ENCODE peak calls at places on chromosomes 11 and 22, in six cellular contexts. One of them, this sample, is unnamed.
A peak's percentile ranks its signal among the peaks of the same experiment; 100 is the strongest.

GRCh38 chr11:69444381-69445130 is 36.9 kb upstream of the LINC01488 start:
- DNase-seq in endothelial cell: peak; percentile 30
- DNase-seq in activated CD8-positive, alpha-beta memory T cell treated with anti-CD3 and anti-CD28 coated beads, Interleukin-2, amount 50 U/mL, for 48 hours: no peak
- DNase-seq in stimulated activated CD8-positive, alpha-beta memory T cell treated with anti-CD3 and anti-CD28 coated beads, Interleukin-15, amount 100 ng/mL, for 24 hours: no peak
- DNase-seq in endodermal cell: peak; percentile 91
- DNase-seq in activated T-cell treated with anti-CD3 and anti-CD28 coated beads for 24 hours: no peak
- DNase-seq in this sample: no peak

GRCh38 chr11:15278129-15278528 is 163.4 kb downstream of the INSC start:
- DNase-seq in endothelial cell: no peak
- DNase-seq in activated CD8-positive, alpha-beta memory T cell treated with anti-CD3 and anti-CD28 coated beads, Interleukin-2, amount 50 U/mL, for 48 hours: no peak
- DNase-seq in activated T-cell treated with anti-CD3 and anti-CD28 coated beads for 24 hours: no peak
- DNase-seq in stimulated activated CD8-positive, alpha-beta memory T cell treated with anti-CD3 and anti-CD28 coated beads, Interleukin-15, amount 100 ng/mL, for 24 hours: no peak
- DNase-seq in endodermal cell: no peak
- DNase-seq in this sample: no peak

GRCh38 chr11:27611946-27612455 is 88.3 kb downstream of the BDNF start:
- DNase-seq in stimulated activated CD8-positive, alpha-beta memory T cell treated with anti-CD3 and anti-CD28 coated beads, Interleukin-15, amount 100 ng/mL, for 24 hours: no peak
- DNase-seq in activated CD8-positive, alpha-beta memory T cell treated with anti-CD3 and anti-CD28 coated beads, Interleukin-2, amount 50 U/mL, for 48 hours: no peak
- DNase-seq in endodermal cell: no peak
- DNase-seq in endothelial cell: no peak
- DNase-seq in activated T-cell treated with anti-CD3 and anti-CD28 coated beads for 24 hours: no peak
- DNase-seq in this sample: no peak

GRCh38 chr11:26862801-26863200 is 131.1 kb upstream of the FIBIN start:
- DNase-seq in stimulated activated CD8-positive, alpha-beta memory T cell treated with anti-CD3 and anti-CD28 coated beads, Interleukin-15, amount 100 ng/mL, for 24 hours: no peak
- DNase-seq in endothelial cell: no peak
- DNase-seq in activated CD8-positive, alpha-beta memory T cell treated with anti-CD3 and anti-CD28 coated beads, Interleukin-2, amount 50 U/mL, for 48 hours: no peak
- DNase-seq in activated T-cell treated with anti-CD3 and anti-CD28 coated beads for 24 hours: no peak
- DNase-seq in endodermal cell: no peak
- DNase-seq in this sample: no peak

GRCh38 chr11:126343051-126343450 is 12.4 kb upstream of the ST3GAL4 start:
- DNase-seq in endodermal cell: no peak
- DNase-seq in activated T-cell treated with anti-CD3 and anti-CD28 coated beads for 24 hours: no peak
- DNase-seq in stimulated activated CD8-positive, alpha-beta memory T cell treated with anti-CD3 and anti-CD28 coated beads, Interleukin-15, amount 100 ng/mL, for 24 hours: no peak
- DNase-seq in activated CD8-positive, alpha-beta memory T cell treated with anti-CD3 and anti-CD28 coated beads, Interleukin-2, amount 50 U/mL, for 48 hours: no peak
- DNase-seq in endothelial cell: no peak
- DNase-seq in this sample: no peak

GRCh38 chr22:36220457-36220921 is 18.8 kb downstream of the APOL2 start:
- DNase-seq in endothelial cell: no peak
- DNase-seq in stimulated activated CD8-positive, alpha-beta memory T cell treated with anti-CD3 and anti-CD28 coated beads, Interleukin-15, amount 100 ng/mL, for 24 hours: no peak
- DNase-seq in activated CD8-positive, alpha-beta memory T cell treated with anti-CD3 and anti-CD28 coated beads, Interleukin-2, amount 50 U/mL, for 48 hours: no peak
- DNase-seq in endodermal cell: peak; percentile 65
- DNase-seq in activated T-cell treated with anti-CD3 and anti-CD28 coated beads for 24 hours: no peak
- DNase-seq in this sample: no peak

GRCh38 chr11:102448869-102449224 is 3.7 kb downstream of the TMEM123 start:
- DNase-seq in endothelial cell: no peak
- DNase-seq in activated CD8-positive, alpha-beta memory T cell treated with anti-CD3 and anti-CD28 coated beads, Interleukin-2, amount 50 U/mL, for 48 hours: no peak
- DNase-seq in endodermal cell: no peak
- DNase-seq in activated T-cell treated with anti-CD3 and anti-CD28 coated beads for 24 hours: no peak
- DNase-seq in stimulated activated CD8-positive, alpha-beta memory T cell treated with anti-CD3 and anti-CD28 coated beads, Interleukin-15, amount 100 ng/mL, for 24 hours: no peak
- DNase-seq in this sample: no peak

GRCh38 chr22:44413211-44413610 is 84.8 kb downstream of the RTL6 start:
- DNase-seq in endothelial cell: no peak
- DNase-seq in endodermal cell: peak; percentile 11
- DNase-seq in stimulated activated CD8-positive, alpha-beta memory T cell treated with anti-CD3 and anti-CD28 coated beads, Interleukin-15, amount 100 ng/mL, for 24 hours: no peak
- DNase-seq in activated T-cell treated with anti-CD3 and anti-CD28 coated beads for 24 hours: no peak
- DNase-seq in activated CD8-positive, alpha-beta memory T cell treated with anti-CD3 and anti-CD28 coated beads, Interleukin-2, amount 50 U/mL, for 48 hours: no peak
- DNase-seq in this sample: no peak

GRCh38 chr11:110296226-110297081 is at the start of gene RDX:
- DNase-seq in stimulated activated CD8-positive, alpha-beta memory T cell treated with anti-CD3 and anti-CD28 coated beads, Interleukin-15, amount 100 ng/mL, for 24 hours: peak; percentile 33
- DNase-seq in activated T-cell treated with anti-CD3 and anti-CD28 coated beads for 24 hours: peak; percentile 38
- DNase-seq in endothelial cell: peak; percentile 71
- DNase-seq in endodermal cell: peak; percentile 94
- DNase-seq in activated CD8-positive, alpha-beta memory T cell treated with anti-CD3 and anti-CD28 coated beads, Interleukin-2, amount 50 U/mL, for 48 hours: peak; percentile 80
- DNase-seq in this sample: peak; percentile 90

GRCh38 chr11:14907411-14908213 is 15.6 kb upstream of the CYP2R1 start:
- DNase-seq in stimulated activated CD8-positive, alpha-beta memory T cell treated with anti-CD3 and anti-CD28 coated beads, Interleukin-15, amount 100 ng/mL, for 24 hours: peak; percentile 75
- DNase-seq in endothelial cell: peak; percentile 85
- DNase-seq in endodermal cell: peak; percentile 94
- DNase-seq in activated T-cell treated with anti-CD3 and anti-CD28 coated beads for 24 hours: peak; percentile 75
- DNase-seq in activated CD8-positive, alpha-beta memory T cell treated with anti-CD3 and anti-CD28 coated beads, Interleukin-2, amount 50 U/mL, for 48 hours: peak; percentile 97
- DNase-seq in this sample: no peak